ENCODE peak calls at places on chromosomes 16 and 17, in ten cellular contexts. L is psoas muscle; W is CD4-positive, alpha-beta memory T cell; F is transverse colon; H is right cardiac atrium; Z is heart left ventricle; O is ovary; A is uterus; P is fibroblast of lung; G is upper lobe of right lung. D is an unnamed sample.

GRCh38 chr17:79915850-79916430 is 76.7 kb upstream of the CBX4 start:
- DNase-seq in Z (peak; percentile 52), O (no peak), L (peak; percentile 13), H (no peak), A (no peak), P (peak; percentile 55), F (peak; percentile 84), G (peak; percentile 84), W (no peak), D (no peak)

GRCh38 chr17:68509151-68510057 is 2.8 kb upstream of the PRKAR1A start:
- DNase-seq in O (no peak), F (peak; percentile 58), Z (peak; percentile 82), L (peak; percentile 79), W (no peak), P (no peak), H (peak; percentile 45), G (peak; percentile 71), A (no peak), D (no peak)

GRCh38 chr16:10876305-10876704 is 697 bp upstream of the CIITA start:
- DNase-seq in A (no peak), G (no peak), Z (no peak), O (no peak), L (no peak), F (no peak), P (no peak), W (no peak), H (no peak), D (no peak)

GRCh38 chr16:3187798-3188674 is at the start of gene OR1F1:
- DNase-seq in L (no peak), P (peak; percentile 45), W (peak; percentile 61), O (no peak), Z (no peak), G (no peak), A (no peak), H (no peak), F (no peak), D (peak; percentile 68)

GRCh38 chr16:54677551-54677950 is 253.1 kb upstream of the IRX5 start:
- DNase-seq in F (no peak), H (no peak), L (no peak), P (no peak), O (no peak), Z (no peak), W (no peak), G (no peak), A (no peak), D (no peak)

GRCh38 chr17:80457236-80457856 is 19.1 kb downstream of the NPTX1 start:
- DNase-seq in H (no peak), L (no peak), F (no peak), G (no peak), A (no peak), P (no peak), Z (no peak), W (no peak), O (no peak), D (no peak)

GRCh38 chr17:57257213-57257873 is 1.0 kb downstream of the MSI2 start:
- DNase-seq in L (no peak), Z (no peak), P (no peak), H (no peak), A (no peak), W (peak; percentile 28), F (peak; percentile 20), O (no peak), G (no peak), D (peak; percentile 31)

GRCh38 chr17:45149669-45150603 is 1.7 kb downstream of the HEXIM1 start:
- DNase-seq in F (peak; percentile 76), W (no peak), H (peak; percentile 77), A (peak; percentile 75), O (peak; percentile 79), Z (peak; percentile 80), L (peak; percentile 70), P (peak; percentile 63), G (peak; percentile 85), D (peak; percentile 71)

GRCh38 chr16:88678224-88678979 is 7.9 kb downstream of the SNAI3 start:
- DNase-seq in G (no peak), A (no peak), F (no peak), Z (no peak), P (no peak), O (no peak), H (no peak), W (no peak), L (no peak), D (peak; percentile 49)

GRCh38 chr16:10619271-10619849 is 39.0 kb upstream of the EMP2 start:
- DNase-seq in Z (peak; percentile 74), H (peak; percentile 61), O (no peak), P (no peak), W (no peak), G (peak; percentile 85), L (no peak), F (peak; percentile 85), A (no peak), D (no peak)

GRCh38 chr17:35890774-35891155 is 10.6 kb upstream of the CCL5 start:
- DNase-seq in Z (no peak), L (no peak), A (no peak), P (no peak), F (peak; percentile 54), W (peak; percentile 72), H (no peak), G (no peak), O (no peak), D (no peak)

GRCh38 chr16:57532251-57532625 is 4.1 kb downstream of the CCDC102A start:
- DNase-seq in F (peak; percentile 4), W (no peak), H (no peak), Z (no peak), G (peak; percentile 40), L (no peak), P (no peak), A (peak; percentile 11), O (no peak), D (no peak)
- H3K27ac ChIP-seq in F (no peak overlapping the region), W (peak overlapping the region; percentile 89), H (no peak overlapping the region), Z (no peak overlapping the region), G (no peak overlapping the region), L (no peak overlapping the region), P (no peak overlapping the region), A (no peak overlapping the region), O (no peak overlapping the region), D (no peak overlapping the region)

DNA sequence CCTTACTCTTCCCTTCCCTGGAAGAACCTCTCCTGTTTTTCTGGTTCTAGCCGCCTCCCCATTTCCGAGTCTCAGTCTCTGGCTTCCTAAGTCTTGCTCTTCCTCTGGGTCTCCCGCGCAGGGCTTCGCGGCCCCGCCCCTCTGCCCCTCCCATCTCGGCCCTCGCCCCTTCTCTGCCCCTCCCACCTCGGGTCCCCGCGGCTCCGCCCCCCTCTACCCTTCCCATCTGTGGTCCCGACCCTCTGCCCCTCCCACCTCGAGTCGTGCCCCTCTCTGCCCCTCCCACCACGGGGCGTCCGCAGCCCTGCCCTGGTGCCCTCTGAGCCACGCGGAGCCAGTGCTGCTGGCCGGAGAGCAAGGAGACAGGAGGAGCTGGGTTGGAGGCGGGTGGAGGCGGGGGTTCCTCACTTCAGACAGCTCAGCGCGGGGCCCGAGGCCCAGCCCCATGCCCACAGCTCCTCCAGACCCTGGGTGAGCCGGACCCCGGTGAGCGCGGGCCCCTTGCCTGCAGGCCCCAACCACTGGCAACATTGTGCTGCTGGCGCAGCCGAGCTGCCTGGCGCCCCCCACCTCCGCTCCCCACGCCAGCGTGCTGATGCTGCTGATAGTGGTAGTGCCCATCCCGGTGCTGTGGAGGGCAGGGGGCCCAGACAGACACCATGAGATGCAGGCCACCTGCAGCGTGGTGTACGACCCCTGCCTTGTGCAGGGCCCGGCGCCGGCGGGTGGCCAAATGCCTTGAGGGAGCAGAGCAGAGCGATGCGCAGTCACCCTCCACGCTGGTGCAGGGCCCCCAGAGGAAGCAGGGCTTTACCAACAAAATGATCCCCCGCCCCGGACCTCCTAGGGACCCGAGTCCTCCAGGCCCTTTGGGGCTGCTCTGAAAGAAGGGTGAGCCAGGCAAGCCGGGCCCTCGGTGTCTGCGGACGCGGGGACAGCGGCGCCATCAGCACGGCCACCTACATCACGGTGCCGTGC is 2115.3 kb downstream of the TP53TG3F start:
- DNase-seq in O (no peak), W (no peak), F (no peak), H (no peak), G (no peak), A (no peak), P (no peak), L (no peak), Z (no peak), D (no peak)
- H3K9me3 ChIP-seq in O (peaks cover 6% of the 10 kb centered on the region), W (peaks cover 3% of the 10 kb centered on the region), F (no peaks in the 10 kb centered on the region), H (no peaks in the 10 kb centered on the region), G (peaks cover 4% of the 10 kb centered on the region), A (no peaks in the 10 kb centered on the region), P (no peaks in the 10 kb centered on the region), L (no peaks in the 10 kb centered on the region), Z (no peaks in the 10 kb centered on the region), D (no peaks in the 10 kb centered on the region)

GRCh38 chr16:64412578-64413280 is 709.1 kb downstream of the CDH11 start:
- DNase-seq in G (no peak), P (peak; percentile 30), Z (no peak), L (peak; percentile 22), O (no peak), H (peak; percentile 17), F (no peak), A (no peak), W (no peak), D (no peak)

GRCh38 chr16:64421515-64421914 is 700.3 kb downstream of the CDH11 start:
- DNase-seq in G (no peak), O (no peak), L (no peak), A (no peak), H (no peak), W (no peak), P (no peak), Z (no peak), F (no peak), D (no peak)

GRCh38 chr16:64417711-64418227 is 704.1 kb downstream of the CDH11 start:
- DNase-seq in L (no peak), A (no peak), P (peak; percentile 6), O (no peak), G (no peak), H (no peak), F (no peak), Z (no peak), W (no peak), D (no peak)

GRCh38 chr16:64419832-64420231 is 702.0 kb downstream of the CDH11 start:
- DNase-seq in W (no peak), P (no peak), L (no peak), F (no peak), H (no peak), Z (no peak), O (no peak), A (no peak), G (no peak), D (no peak)

GRCh38 chr16:64416232-64417010 is 705.4 kb downstream of the CDH11 start:
- DNase-seq in F (no peak), P (peak; percentile 52), Z (no peak), W (no peak), A (no peak), G (no peak), L (no peak), O (no peak), H (no peak), D (peak; percentile 61)
- H3K4me3 ChIP-seq in F (no peak overlapping the region), P (peak overlapping the region; percentile 5), Z (peak overlapping the region; percentile 46), W (no peak overlapping the region), A (peak overlapping the region; percentile 22), G (peak overlapping the region; percentile 36), L (peak overlapping the region; percentile 51), O (peak overlapping the region; percentile 27), H (peak overlapping the region; percentile 50), D (peak overlapping the region; percentile 20)

DNA sequence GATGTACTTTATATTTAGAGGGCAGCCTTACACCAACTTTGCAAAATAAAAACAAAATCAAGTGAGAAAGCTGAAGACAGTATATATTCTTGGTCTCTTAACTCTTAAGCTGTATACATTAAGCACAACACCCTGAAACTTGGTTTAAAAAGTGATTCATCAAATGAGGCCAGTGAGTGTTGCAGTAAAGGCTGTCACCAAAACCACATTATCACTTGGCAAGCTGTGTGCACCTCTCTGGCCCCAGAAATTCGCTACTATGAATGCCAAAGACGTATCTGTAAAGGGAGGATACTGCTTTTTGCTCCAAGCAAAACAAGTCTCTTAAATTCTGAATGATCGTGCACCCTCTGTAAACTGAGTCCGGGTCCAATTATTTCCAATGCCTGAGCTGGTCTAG is 163.9 kb downstream of the ZFHX3 start:
- DNase-seq in G (no peak), H (no peak), L (no peak), P (peak; percentile 33), W (no peak), A (no peak), F (no peak), O (no peak), Z (no peak), D (no peak)
- H3K27ac ChIP-seq in G (no peak overlapping the region), H (no peak overlapping the region), L (no peak overlapping the region), P (no peak overlapping the region), W (no peak overlapping the region), A (no peak overlapping the region), F (no peak overlapping the region), O (no peak overlapping the region), Z (no peak overlapping the region), D (no peak overlapping the region)

D was measured in SJSA1.